ENCODE peak calls at places on chromosomes 5 and 9, in four cellular contexts. E is NCI-H460; U is H4; W is activated naive CD4-positive, alpha-beta T cell treated with anti-CD3 and anti-CD28 coated beads for 36 hours. S is an unnamed sample.

GRCh38 chr5:60447488-60447920 is 252.5 kb downstream of the DEPDC1B start:
- DNase-seq in E (peak; percentile 71), U (no peak), W (no peak), S (no peak)

GRCh38 chr5:134177197-134178171 is 734 bp upstream of the SKP1 start:
- DNase-seq in E (peak; percentile 63), U (peak; percentile 53), W (no peak), S (peak; percentile 16)

GRCh38 chr9:18805386-18805785 is 227.6 kb downstream of the SAXO1 start:
- DNase-seq in E (no peak), U (no peak), W (no peak), S (no peak)

GRCh38 chr9:137156567-137157375 is 13.1 kb downstream of the LRRC26 start:
- DNase-seq in E (no peak), U (no peak), W (peak; percentile 49), S (no peak)

GRCh38 chr5:7802855-7803254 is 48.1 kb downstream of the CFAP90 start:
- DNase-seq in E (peak; percentile 11), U (peak; percentile 13), W (no peak), S (no peak)

GRCh38 chr9:85414399-85414798 is 327.4 kb downstream of the AGTPBP1 start:
- DNase-seq in E (no peak), U (no peak), W (no peak), S (no peak)

GRCh38 chr5:58085800-58086199 is 374.1 kb downstream of the PLK2 start:
- DNase-seq in E (no peak), U (peak; percentile 29), W (no peak), S (no peak)

GRCh38 chr5:150513375-150514309 is 5.7 kb downstream of the NDST1 start:
- DNase-seq in E (no peak), U (no peak), W (no peak), S (no peak)

GRCh38 chr9:89621676-89622075 is 16.9 kb downstream of the GADD45G start:
- DNase-seq in E (no peak), U (no peak), W (no peak), S (no peak)

GRCh38 chr5:60803712-60804111 is 40.4 kb downstream of the ELOVL7 start:
- DNase-seq in E (no peak), U (no peak), W (no peak), S (no peak)

GRCh38 chr5:57117601-57118000 is 56.3 kb upstream of the GPBP1 start:
- DNase-seq in E (no peak), U (peak; percentile 8), W (peak; percentile 67), S (no peak)

GRCh38 chr9:134630393-134630790 is 11.2 kb upstream of the COL5A1 start:
- DNase-seq in E (no peak), U (no peak), W (no peak), S (no peak)

GRCh38 chr9:130681769-130682489 is 11.7 kb upstream of the EXOSC2 start:
- DNase-seq in E (peak; percentile 11), U (no peak), W (no peak), S (no peak)

GRCh38 chr5:121976979-121977378 is 15.2 kb downstream of the SRFBP1 start:
- DNase-seq in E (no peak), U (no peak), W (no peak), S (no peak)

GRCh38 chr9:136107953-136108647 is 10.6 kb downstream of the TMEM250 start:
- DNase-seq in E (no peak), U (no peak), W (no peak), S (no peak)

GRCh38 chr5:91219803-91220371 is 163.2 kb downstream of the ARRDC3 start:
- DNase-seq in E (peak; percentile 16), U (peak; percentile 34), W (peak; percentile 59), S (no peak)

GRCh38 chr5:179373101-179373934 is 28.1 kb upstream of the ADAMTS2 start:
- DNase-seq in E (no peak), U (no peak), W (no peak), S (no peak)